ENCODE peak calls at places on chromosomes 2 and 18, in seven cellular contexts. N is H9, V is IMR-90, M is mesenchymal stem cell, C is neuronal stem cell, B is H1, A is trophoblast cell. P is an unnamed sample. For H3K4me1, the result is how much of the 10 kb centered on the place peaks cover.

GRCh38 chr2:179340678-179341077 is 76.0 kb upstream of the SESTD1 start:
- DNase-seq in A (peak), N (no peak), M (peak), V (peak), B (no peak), C (no peak), P (peak)

GRCh38 chr2:72887836-72888437 is 729 bp downstream of the SPR start:
- DNase-seq in N (peak), V (peak), B (peak), C (peak), M (peak), A (peak), P (peak)

GRCh38 chr2:240386321-240386720 is 49.1 kb upstream of the GPC1 start:
- DNase-seq in C (no peak), M (no peak), V (no peak), B (no peak), A (no peak), N (no peak), P (no peak)

GRCh38 chr2:181787310-181788048 is 104.1 kb upstream of the ITPRID2 start:
- DNase-seq in N (no peak), C (no peak), B (no peak), A (no peak), V (no peak), M (no peak), P (no peak)

GRCh38 chr2:215772003-215772402 is 241.3 kb downstream of the MREG start:
- DNase-seq in C (no peak), M (peak), N (no peak), V (peak), B (no peak), A (no peak), P (peak)

GRCh38 chr2:15693926-15694588 is 102.4 kb downstream of the DDX1 start:
- DNase-seq in A (no peak), B (no peak), C (no peak), N (no peak), V (no peak), M (no peak), P (no peak)

GRCh38 chr2:112529751-112530150 is 12.5 kb upstream of the POLR1B start:
- DNase-seq in V (no peak), B (no peak), M (no peak), C (no peak), A (no peak), N (no peak), P (peak)

GRCh38 chr18:63578357-63578958 is 8.7 kb upstream of the SERPINB13 start:
- DNase-seq in V (peak), A (no peak), N (peak), M (peak), B (peak), C (peak), P (peak)

GRCh38 chr2:200185575-200186103 is 120.9 kb upstream of the SPATS2L start:
- DNase-seq in V (no peak), A (no peak), C (no peak), N (no peak), M (no peak), B (no peak), P (no peak)

GRCh38 chr18:7681261-7681660 is 114.1 kb downstream of the PTPRM start:
- DNase-seq in M (no peak), C (no peak), V (no peak), B (no peak), N (no peak), A (no peak), P (peak)

GRCh38 chr2:136049991-136050573 is 64.7 kb upstream of the DARS1 start:
- DNase-seq in V (no peak), C (no peak), A (no peak), M (no peak), N (no peak), B (no peak), P (no peak)

GRCh38 chr2:204984421-204984925 is 439.2 kb downstream of the PARD3B start:
- DNase-seq in V (peak), N (no peak), B (no peak), A (no peak), C (no peak), M (no peak), P (peak)

GRCh38 chr2:60884795-60885194 is 3.4 kb downstream of the REL start:
- DNase-seq in M (peak), C (no peak), V (peak), B (no peak), A (no peak), N (no peak), P (no peak)

GRCh38 chr2:96920801-96921560 is 51.1 kb upstream of the SEMA4C start:
- DNase-seq in N (no peak), A (no peak), V (no peak), B (no peak), M (no peak), C (no peak), P (no peak)

GRCh38 chr2:234885884-234886283 is 65.9 kb upstream of the SH3BP4 start:
- DNase-seq in N (no peak), M (no peak), A (no peak), B (no peak), C (no peak), V (no peak), P (no peak)

GRCh38 chr2:48145845-48146452 is 239.7 kb upstream of the FBXO11 start:
- DNase-seq in A (no peak), V (peak), N (no peak), C (no peak), M (peak), B (no peak), P (peak)

GRCh38 chr2:70947556-70948184 is 12.0 kb downstream of the ATP6V1B1 start:
- DNase-seq in A (no peak), B (no peak), M (peak), N (peak), V (peak), C (no peak), P (peak)

GRCh38 chr2:61356958-61357350 is 113.9 kb downstream of the USP34 start:
- DNase-seq in A (no peak), M (peak), V (peak), C (no peak), B (no peak), N (no peak), P (no peak)

GRCh38 chr2:74877781-74878433 is 44.0 kb downstream of the HK2 start:
- DNase-seq in B (no peak), A (no peak), V (no peak), M (no peak), N (no peak), C (no peak), P (no peak)

GRCh38 chr18:44782617-44783016 is 101.9 kb downstream of the SETBP1 start:
- DNase-seq in C (no peak), V (no peak), B (no peak), A (no peak), N (no peak), M (no peak), P (no peak)
- H3K4me1 ChIP-seq in C (under half), V (under half), B (under half), A (under half), N (under half), M (under half), P (under half)

GRCh38 chr18:61669320-61669719 is 223.5 kb downstream of the RNF152 start:
- DNase-seq in M (no peak), B (no peak), C (no peak), N (no peak), A (no peak), V (peak), P (no peak)
- H4K8ac ChIP-seq in M (no peak), B (no peak), C (no peak), N (no peak), A (no peak), V (no peak), P (no peak)

GRCh38 chr2:3099145-3099859 is 278.3 kb downstream of the EIPR1 start:
- DNase-seq in M (no peak), A (no peak), N (no peak), V (no peak), C (no peak), B (no peak), P (no peak)
- H3K4me1 ChIP-seq in M (under half), A (under half), N (under half), V (under half), C (under half), B (under half), P (under half)

DNA sequence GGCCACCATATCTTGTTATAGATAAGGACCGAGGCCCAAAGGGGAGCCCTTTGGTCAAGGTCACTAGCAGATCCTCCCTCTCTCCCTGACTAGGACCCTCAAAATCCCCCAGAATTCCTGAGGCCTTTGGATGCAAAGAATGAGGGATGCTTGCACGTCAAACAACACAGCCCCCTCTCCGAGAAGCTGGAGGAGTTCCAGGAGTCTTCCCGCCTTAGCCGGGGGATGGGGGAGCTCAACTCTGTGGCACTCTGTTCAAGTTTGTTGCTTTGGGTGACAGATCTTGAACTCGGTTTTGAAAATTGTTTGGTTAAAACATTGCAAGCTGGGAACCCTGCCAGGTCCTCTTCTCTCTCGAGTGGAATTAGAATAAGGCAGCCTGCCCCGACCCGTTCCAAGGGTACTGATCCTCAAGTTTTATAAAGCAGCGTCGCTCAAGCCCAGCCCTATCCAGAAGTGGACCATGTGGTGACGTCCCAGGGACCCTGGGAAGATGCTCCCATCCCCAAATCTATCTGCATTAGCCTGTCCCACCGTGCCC is 244.1 kb downstream of the LOXHD1 start:
- DNase-seq in A (no peak), B (no peak), C (no peak), V (no peak), N (no peak), M (no peak), P (no peak)
- H4K8ac ChIP-seq in A (no peak), B (no peak), C (no peak), V (no peak), N (no peak), M (no peak), P (no peak)

DNA sequence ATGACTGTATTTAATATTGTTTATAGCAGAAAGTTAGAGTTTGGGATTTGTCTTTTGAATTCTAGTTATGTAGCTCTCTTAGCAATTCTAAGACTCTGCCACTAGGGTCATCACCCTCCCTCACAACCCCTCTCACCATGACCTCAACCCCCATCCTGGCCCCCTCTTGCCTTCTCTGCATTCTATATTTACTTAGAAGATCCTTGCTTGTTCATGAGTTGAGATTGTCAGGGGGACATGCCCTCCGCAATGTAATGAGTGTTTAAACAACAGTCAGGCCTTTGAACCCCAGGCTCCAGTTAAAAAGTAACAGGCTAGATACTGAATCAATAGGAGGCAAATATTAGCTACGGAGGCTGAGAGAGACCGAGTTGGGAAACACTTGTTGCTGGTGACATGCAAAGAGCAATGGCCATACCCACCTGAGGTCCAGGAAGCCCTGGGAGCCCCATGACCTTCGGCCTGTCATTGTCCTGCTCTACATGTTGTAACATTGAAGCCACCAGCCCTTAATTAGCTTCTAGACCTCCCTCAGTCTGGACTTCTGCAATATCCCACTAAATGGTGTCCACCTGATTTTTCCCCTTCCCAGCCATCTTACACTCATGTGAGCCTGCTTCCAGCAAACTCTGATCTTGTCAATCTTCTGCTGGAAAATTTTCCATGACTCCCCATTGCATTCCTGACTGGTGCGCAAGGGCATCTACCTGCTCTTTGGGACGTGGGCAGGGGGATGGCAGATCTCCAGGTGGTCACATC is 221.1 kb downstream of the ALPK2 start:
- DNase-seq in V (no peak), C (no peak), M (no peak), N (no peak), A (no peak), B (no peak), P (no peak)
- H3K4me1 ChIP-seq in V (under half), C (under half), M (under half), N (under half), A (under half), B (under half), P (under half)

GRCh38 chr2:43212931-43213330 is 13.5 kb downstream of the ZFP36L2 start:
- DNase-seq in B (no peak), M (no peak), C (no peak), N (no peak), V (no peak), A (no peak), P (no peak)

GRCh38 chr2:43209204-43209717 is 17.1 kb downstream of the ZFP36L2 start:
- DNase-seq in V (no peak), C (no peak), B (no peak), M (no peak), A (no peak), N (no peak), P (no peak)

GRCh38 chr2:43212216-43212828 is 14.1 kb downstream of the ZFP36L2 start:
- DNase-seq in N (no peak), B (no peak), A (no peak), M (no peak), V (no peak), C (no peak), P (no peak)

GRCh38 chr2:43210125-43210466 is 16.3 kb downstream of the ZFP36L2 start:
- DNase-seq in A (no peak), C (no peak), N (no peak), V (no peak), M (no peak), B (no peak), P (no peak)

GRCh38 chr2:43210467-43211303 is 15.7 kb downstream of the ZFP36L2 start:
- DNase-seq in V (peak), M (peak), A (no peak), B (no peak), C (no peak), N (no peak), P (no peak)
- H4K8ac ChIP-seq in V (peak), M (no peak), A (no peak), B (peak), C (peak), N (no peak), P (no peak)